ENCODE peak calls at places on chromosomes 11 and 22, in nine cellular contexts. U is A549; V is lower lobe of right lung; O is OCI-LY7; Z is aorta; W is transverse colon; A is colonic mucosa; Q is CD8-positive, alpha-beta T cell; N is PC-3. H is an unnamed sample. For H3K4me1, the result is how much of the 10 kb centered on the place peaks cover.

GRCh38 chr11:66891849-66892660 is 35.2 kb downstream of the LRFN4 start:
- DNase-seq in A (peak), Q (no peak), W (peak), V (no peak), U (peak), Z (no peak), N (peak), O (no peak), H (no peak)

GRCh38 chr11:116927163-116927772 is 89.8 kb upstream of the APOA1 start:
- DNase-seq in N (peak), Q (peak), W (peak), A (no peak), V (no peak), U (no peak), O (peak), Z (no peak), H (peak)

GRCh38 chr22:27120036-27120435 is 462.6 kb downstream of the MIAT start:
- DNase-seq in O (no peak), U (no peak), W (no peak), A (no peak), Q (no peak), V (no peak), N (no peak), Z (no peak), H (no peak)

GRCh38 chr22:48921411-48921903 is 906.2 kb downstream of the BRD1 start:
- DNase-seq in V (no peak), W (no peak), N (no peak), A (no peak), O (no peak), Z (peak), Q (peak), U (no peak), H (no peak)

GRCh38 chr11:116657842-116658825 is 114.7 kb downstream of the BUD13 start:
- DNase-seq in V (no peak), Q (peak), W (no peak), U (no peak), N (no peak), A (no peak), O (no peak), Z (no peak), H (no peak)

GRCh38 chr11:115925568-115925904 is 421.3 kb upstream of the CADM1 start:
- DNase-seq in W (no peak), V (no peak), A (no peak), Q (no peak), U (no peak), O (no peak), N (no peak), Z (no peak), H (no peak)

GRCh38 chr11:9601876-9602199 is 28.4 kb downstream of the WEE1 start:
- DNase-seq in Z (no peak), W (no peak), A (no peak), O (peak), V (no peak), N (no peak), Q (no peak), U (no peak), H (no peak)

GRCh38 chr11:115918579-115918978 is 414.4 kb upstream of the CADM1 start:
- DNase-seq in Z (no peak), A (no peak), N (no peak), W (no peak), O (no peak), V (no peak), U (no peak), Q (no peak), H (no peak)

GRCh38 chr22:27175444-27175843 is 518.1 kb downstream of the MIAT start:
- DNase-seq in W (no peak), Q (no peak), U (no peak), O (no peak), N (no peak), V (no peak), A (no peak), Z (no peak), H (no peak)

GRCh38 chr11:72113170-72113808 is 794 bp upstream of the ANAPC15 start:
- DNase-seq in N (no peak), O (no peak), Q (no peak), U (no peak), Z (no peak), W (no peak), A (no peak), V (no peak), H (no peak)

GRCh38 chr11:18243783-18244362 is 4.6 kb downstream of the SAA2 start:
- DNase-seq in Z (no peak), U (peak), V (no peak), N (peak), W (peak), Q (peak), O (peak), A (peak), H (peak)

GRCh38 chr22:35043251-35043931 is 22.6 kb upstream of the ISX start:
- DNase-seq in Z (no peak), O (peak), W (peak), U (no peak), V (no peak), N (peak), Q (no peak), A (no peak), H (no peak)

GRCh38 chr11:79506734-79507344 is 66.0 kb upstream of the TENM4 start:
- DNase-seq in V (no peak), A (no peak), N (no peak), Q (no peak), Z (no peak), W (no peak), U (no peak), O (no peak), H (no peak)

GRCh38 chr11:844693-845644 is 2.3 kb downstream of the TSPAN4 start:
- DNase-seq in Q (no peak), Z (peak), N (peak), V (peak), A (peak), U (peak), O (peak), W (peak), H (no peak)

GRCh38 chr22:36351921-36352774 is 35.6 kb downstream of the MYH9 start:
- DNase-seq in V (peak), W (no peak), Q (no peak), N (peak), U (no peak), O (no peak), Z (no peak), A (no peak), H (no peak)

GRCh38 chr11:114132944-114133394 is 73.5 kb downstream of the ZBTB16 start:
- DNase-seq in A (peak), V (no peak), U (no peak), O (no peak), W (no peak), Q (no peak), Z (peak), N (peak), H (no peak)

GRCh38 chr11:18617688-18618340 is 16.3 kb downstream of the SPTY2D1 start:
- DNase-seq in Q (peak), N (no peak), W (no peak), Z (no peak), A (no peak), V (no peak), O (no peak), U (no peak), H (peak)

GRCh38 chr22:21902296-21903087 is 35.0 kb upstream of the MAPK1 start:
- DNase-seq in N (no peak), W (no peak), O (no peak), Q (no peak), V (no peak), A (no peak), Z (no peak), U (no peak), H (no peak)

GRCh38 chr22:31646186-31647019 is 15.6 kb downstream of the PISD start:
- DNase-seq in N (peak), V (no peak), A (no peak), W (no peak), O (no peak), Q (no peak), U (peak), Z (no peak), H (no peak)

GRCh38 chr22:30373331-30374325 is 13.6 kb downstream of the RNF215 start:
- DNase-seq in Z (no peak), W (no peak), O (no peak), Q (no peak), U (no peak), V (no peak), A (no peak), N (peak), H (no peak)

GRCh38 chr22:49322861-49323622 is 504.6 kb downstream of the BRD1 start:
- DNase-seq in V (peak), O (no peak), Z (peak), Q (peak), N (no peak), A (no peak), U (no peak), W (no peak), H (no peak)

GRCh38 chr11:83004855-83005556 is 66.7 kb downstream of the RAB30 start:
- DNase-seq in W (no peak), V (no peak), Q (no peak), N (peak), Z (no peak), A (no peak), O (no peak), U (no peak), H (no peak)

GRCh38 chr11:64851831-64852337 is 7.4 kb upstream of the CDC42BPG start:
- DNase-seq in Z (no peak), A (no peak), V (no peak), U (no peak), N (no peak), O (peak), Q (no peak), W (peak), H (no peak)

GRCh38 chr22:22061085-22062077 is 78.8 kb upstream of the TOP3B start:
- DNase-seq in W (no peak), Z (no peak), O (peak), N (peak), A (no peak), Q (no peak), U (peak), V (no peak), H (no peak)

DNA sequence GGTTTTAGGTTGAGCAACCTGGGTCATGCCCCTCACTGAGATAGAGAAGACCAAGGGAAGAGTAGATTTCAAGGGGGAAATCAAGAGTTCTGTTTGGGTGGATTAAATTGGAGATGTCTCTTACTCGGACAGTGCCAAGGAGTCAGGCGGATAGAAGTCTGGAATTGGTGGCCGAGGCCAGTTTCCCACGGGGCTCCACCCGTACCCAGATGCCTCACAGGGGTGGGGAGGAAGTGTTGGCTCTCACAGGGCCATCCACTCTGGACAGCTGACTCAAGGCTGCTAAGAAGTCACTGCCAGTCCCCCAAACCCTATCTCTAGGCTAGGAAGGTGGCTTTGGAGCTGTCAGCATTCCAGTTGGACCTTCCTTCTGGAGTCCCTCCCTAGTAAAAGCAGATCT is 79.1 kb upstream of the TIMP3 start:
- DNase-seq in A (no peak), O (no peak), W (no peak), V (no peak), U (no peak), Q (no peak), Z (no peak), N (no peak), H (no peak)
- H3K4me1 ChIP-seq in A (under half), O (under half), W (under half), V (under half), U (under half), Q (under half), Z (under half), N (under half), H (under half)

DNA sequence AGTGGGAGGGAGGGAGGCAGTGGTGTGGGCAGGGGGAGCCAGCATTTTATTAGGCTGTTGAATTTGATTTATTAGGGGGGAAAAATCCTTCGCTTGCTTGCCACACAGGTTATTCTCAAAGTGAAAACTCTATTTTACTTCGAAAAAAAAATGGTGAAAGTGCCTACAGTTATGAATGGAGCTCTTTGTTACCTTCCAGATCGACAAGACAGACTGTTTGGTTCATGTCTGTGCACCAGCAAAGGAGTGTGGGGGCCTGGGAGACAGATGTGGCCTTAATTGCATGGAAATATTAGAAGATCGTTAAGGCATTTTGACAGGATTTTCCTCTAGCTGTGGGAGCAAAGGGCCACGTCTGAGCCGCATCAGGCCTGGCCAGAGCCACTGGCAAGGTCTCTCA is 45.7 kb downstream of the FLI1 start:
- DNase-seq in W (no peak), U (no peak), N (no peak), A (no peak), Z (no peak), Q (no peak), V (no peak), O (no peak), H (no peak)
- H3K4me1 ChIP-seq in W (under half), U (under half), N (under half), A (under half), Z (under half), Q (half or more), V (half or more), O (half or more), H (half or more)

DNA sequence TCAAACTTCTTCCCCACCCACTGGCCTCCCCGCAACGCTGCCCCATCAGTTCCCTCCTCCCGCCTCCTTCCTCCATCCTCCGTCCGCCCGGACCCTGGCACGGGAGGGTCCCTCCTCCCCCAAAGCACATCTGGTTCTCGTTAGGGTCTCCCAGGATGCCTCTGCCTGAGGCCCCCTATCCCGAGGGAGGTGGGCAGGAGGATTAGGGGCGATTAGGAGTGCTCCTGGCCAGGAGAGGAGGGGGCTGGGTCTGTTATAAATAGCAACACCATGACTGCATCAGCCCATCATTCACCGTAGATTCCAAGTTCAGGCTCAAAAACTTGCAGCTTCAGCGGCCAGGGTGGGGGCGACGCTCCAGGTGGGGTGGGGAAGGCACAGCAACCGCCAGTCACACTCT is 10.4 kb downstream of the MYRF start:
- DNase-seq in V (no peak), U (no peak), Q (no peak), W (no peak), A (no peak), O (no peak), Z (no peak), N (no peak), H (no peak)
- H3K4me1 ChIP-seq in V (under half), U (half or more), Q (under half), W (under half), A (under half), O (under half), Z (under half), N (under half), H (under half)

GRCh38 chr11:122126024-122126678 is 10.1 kb upstream of the BLID start:
- DNase-seq in Z (no peak), V (no peak), U (no peak), O (no peak), A (no peak), Q (no peak), W (no peak), N (no peak), H (no peak)

GRCh38 chr11:122120096-122120495 is 4.1 kb upstream of the BLID start:
- DNase-seq in V (no peak), O (no peak), N (no peak), U (no peak), Q (no peak), A (no peak), W (no peak), Z (no peak), H (no peak)

GRCh38 chr11:122127020-122127419 is 11.0 kb upstream of the BLID start:
- DNase-seq in U (no peak), W (no peak), Q (no peak), O (no peak), A (no peak), Z (no peak), V (no peak), N (no peak), H (no peak)

GRCh38 chr11:122123258-122123929 is 7.4 kb upstream of the BLID start:
- DNase-seq in U (no peak), Z (no peak), V (no peak), O (no peak), Q (no peak), A (no peak), N (no peak), W (no peak), H (no peak)

DNA sequence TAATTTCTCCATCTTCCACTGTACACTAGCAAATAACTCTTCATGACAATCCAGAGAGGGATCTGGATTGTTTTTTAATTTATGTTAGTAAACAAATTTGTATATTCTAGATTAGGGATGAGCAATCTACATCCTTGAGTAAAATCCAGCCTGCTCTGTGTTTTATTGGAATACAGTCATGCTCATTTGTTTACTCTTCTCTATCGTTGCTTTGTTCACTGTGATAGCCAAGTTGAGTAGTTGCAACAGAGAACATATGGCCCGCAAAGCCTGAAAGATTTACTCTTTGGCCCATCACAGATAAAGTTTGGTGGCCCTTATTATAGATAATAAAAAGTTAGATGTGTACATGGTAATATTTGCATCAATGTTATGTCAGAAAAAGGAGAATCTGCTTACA is 6.2 kb upstream of the BLID start:
- DNase-seq in N (peak), Q (no peak), V (no peak), O (no peak), U (no peak), A (no peak), W (no peak), Z (no peak), H (no peak)
- H3K4me1 ChIP-seq in N (under half), Q (under half), V (under half), O (under half), U (under half), A (under half), W (under half), Z (under half), H (under half)

DNA sequence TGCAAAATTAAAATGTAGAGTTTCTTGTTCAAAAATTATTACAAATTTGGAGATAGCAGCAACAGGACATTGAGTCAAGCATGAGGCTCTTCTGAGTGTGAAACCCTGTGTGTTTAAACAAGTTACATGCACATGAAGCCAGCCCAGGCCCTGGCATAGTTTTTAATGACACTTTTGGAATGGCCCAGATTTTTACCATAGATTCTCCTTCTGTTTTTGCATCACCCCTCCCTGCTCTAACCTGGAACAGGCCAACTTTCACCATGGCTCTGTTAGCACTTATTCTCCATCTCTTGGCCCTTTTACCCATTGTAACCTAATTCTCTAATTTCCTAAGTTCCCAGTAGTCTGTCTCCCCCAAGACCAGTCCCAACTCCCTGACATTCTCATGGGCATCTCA is 63.1 kb upstream of the PRSS23 start:
- DNase-seq in Q (no peak), W (no peak), Z (no peak), A (no peak), U (no peak), O (no peak), N (no peak), V (no peak), H (no peak)
- H3K4me1 ChIP-seq in Q (under half), W (under half), Z (under half), A (under half), U (half or more), O (under half), N (half or more), V (under half), H (under half)

DNA sequence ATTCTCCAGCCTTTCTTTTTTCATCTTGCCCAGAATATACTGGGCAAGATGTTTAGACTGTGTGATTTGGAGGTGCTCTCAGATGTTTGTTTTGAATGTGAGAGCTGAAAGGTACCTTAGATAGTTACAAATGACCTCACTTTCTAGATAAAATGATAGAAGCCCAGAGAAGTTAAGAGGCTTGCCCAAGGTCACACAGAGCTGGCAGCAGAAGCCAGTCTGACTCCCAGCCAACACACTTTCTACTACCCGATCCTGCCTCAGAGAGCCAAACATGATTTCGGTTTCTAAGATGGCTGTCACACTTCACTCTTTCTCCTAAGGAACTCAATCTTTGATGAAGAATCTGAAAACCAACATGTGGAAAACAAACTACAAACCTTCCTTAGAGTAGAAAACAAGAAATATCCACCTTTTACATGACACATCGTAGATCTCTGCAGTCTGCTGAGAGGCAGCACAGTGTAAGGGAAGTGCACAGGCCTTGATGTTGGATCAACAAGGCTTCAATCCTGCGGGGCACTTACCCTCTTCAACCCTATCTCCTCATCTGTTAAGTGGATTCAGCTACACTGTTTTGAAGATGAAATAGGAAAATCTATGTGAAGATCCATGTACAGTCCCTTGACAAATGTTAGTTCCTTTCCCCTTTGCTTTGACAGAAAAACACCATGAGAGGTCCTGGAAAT is 58.6 kb downstream of the SYTL2 start:
- DNase-seq in U (no peak), A (no peak), N (no peak), Q (no peak), O (no peak), V (no peak), Z (no peak), W (no peak), H (no peak)
- H3K4me1 ChIP-seq in U (half or more), A (under half), N (half or more), Q (half or more), O (under half), V (under half), Z (under half), W (under half), H (half or more)

GRCh38 chr22:32850591-32851517 is 49.3 kb downstream of the TIMP3 start:
- DNase-seq in W (peak), O (no peak), Q (no peak), N (no peak), U (no peak), V (no peak), A (peak), Z (peak), H (no peak)

GRCh38 chr22:32852346-32853251 is 51.1 kb downstream of the TIMP3 start:
- DNase-seq in O (no peak), A (peak), V (no peak), Z (no peak), N (no peak), W (no peak), U (no peak), Q (no peak), H (no peak)

GRCh38 chr22:32848226-32848625 is 46.7 kb downstream of the TIMP3 start:
- DNase-seq in U (no peak), A (no peak), O (no peak), W (no peak), N (no peak), V (no peak), Z (no peak), Q (no peak), H (no peak)

GRCh38 chr22:32849501-32849900 is 48.0 kb downstream of the TIMP3 start:
- DNase-seq in A (no peak), N (no peak), V (no peak), Z (no peak), Q (no peak), O (no peak), W (no peak), U (no peak), H (no peak)

GRCh38 chr22:32850157-32850556 is 48.7 kb downstream of the TIMP3 start:
- DNase-seq in W (no peak), Z (no peak), O (no peak), A (no peak), U (no peak), V (no peak), Q (no peak), N (no peak), H (no peak)
- H3K4me1 ChIP-seq in W (under half), Z (under half), O (under half), A (under half), U (under half), V (half or more), Q (under half), N (under half), H (under half)

GRCh38 chr11:1922411-1923113 is 3.1 kb downstream of the TNNT3 start:
- DNase-seq in A (peak), Z (peak), O (no peak), W (no peak), U (no peak), V (no peak), N (no peak), Q (no peak), H (no peak)
- H3K4me1 ChIP-seq in A (under half), Z (under half), O (under half), W (under half), U (under half), V (under half), N (under half), Q (under half), H (under half)